ENCODE peak calls at places on chromosomes 7 and 10, in seven cellular contexts. M is NT2/D1, W is fibroblast of lung, Q is Karpas-422, J is K562, R is astrocyte, S is neural progenitor cell. C is an unnamed sample.

GRCh38 chr7:97020601-97021442 is 3.8 kb downstream of the DLX5 start:
- DNase-seq in Q (no peak), R (no peak), M (no peak), W (no peak), S (peak; percentile 81), J (no peak), C (no peak)

GRCh38 chr10:17375936-17376584 is 78.3 kb downstream of the ST8SIA6 start:
- DNase-seq in S (peak; percentile 15), Q (peak; percentile 85), R (no peak), M (peak; percentile 15), W (no peak), J (peak; percentile 51), C (peak; percentile 42)

GRCh38 chr10:78913219-78914059 is 155.3 kb upstream of the ZMIZ1 start:
- DNase-seq in S (peak; percentile 93), Q (peak; percentile 92), J (no peak), M (peak; percentile 70), W (no peak), R (no peak), C (no peak)

GRCh38 chr10:129968937-129969527 is 5.0 kb upstream of the EBF3 start:
- DNase-seq in W (no peak), M (no peak), R (no peak), S (peak; percentile 89), Q (no peak), J (no peak), C (no peak)

GRCh38 chr7:135277161-135277560 is 43.5 kb downstream of the STRA8 start:
- DNase-seq in W (no peak), M (no peak), S (no peak), Q (no peak), J (no peak), R (no peak), C (no peak)

GRCh38 chr7:32062150-32062549 is 8.1 kb downstream of the PDE1C start:
- DNase-seq in R (no peak), W (peak; percentile 16), M (peak; percentile 50), Q (peak; percentile 79), J (peak; percentile 48), S (peak; percentile 68), C (peak; percentile 35)

GRCh38 chr7:141945356-141945755 is 1.4 kb downstream of the CLEC5A start:
- DNase-seq in W (no peak), M (no peak), R (no peak), J (no peak), Q (no peak), S (no peak), C (no peak)

GRCh38 chr10:20624642-20625041 is 272.5 kb downstream of the NEBL start:
- DNase-seq in M (no peak), S (no peak), Q (no peak), R (peak; percentile 6), J (no peak), W (peak; percentile 32), C (no peak)

GRCh38 chr7:23335621-23336020 is 36.5 kb downstream of the MALSU1 start:
- DNase-seq in Q (no peak), R (no peak), S (no peak), J (no peak), M (no peak), W (no peak), C (no peak)

GRCh38 chr7:91397099-91397498 is 132.9 kb downstream of the FZD1 start:
- DNase-seq in J (no peak), W (peak; percentile 12), M (no peak), S (no peak), R (peak; percentile 59), Q (no peak), C (no peak)

GRCh38 chr10:77788496-77789010 is 138.0 kb downstream of the DLG5 start:
- DNase-seq in R (no peak), Q (no peak), J (no peak), W (no peak), S (no peak), M (no peak), C (no peak)

GRCh38 chr10:76284351-76284750 is 852.9 kb downstream of the LRMDA start:
- DNase-seq in J (no peak), R (no peak), M (no peak), Q (no peak), W (no peak), S (no peak), C (no peak)

GRCh38 chr10:70090951-70091350 is 38.3 kb downstream of the MACROH2A2 start:
- DNase-seq in R (no peak), Q (no peak), J (no peak), W (no peak), S (no peak), M (no peak), C (no peak)

GRCh38 chr7:73618538-73618937 is 5.8 kb downstream of the MLXIPL start:
- DNase-seq in S (no peak), R (no peak), M (no peak), J (peak; percentile 61), W (no peak), Q (no peak), C (no peak)

GRCh38 chr7:2157473-2158279 is 75.1 kb downstream of the MAD1L1 start:
- DNase-seq in R (peak; percentile 98), J (no peak), S (peak; percentile 26), M (no peak), Q (no peak), W (peak; percentile 98), C (peak; percentile 13)

GRCh38 chr7:157692156-157693011 is 355.6 kb downstream of the DNAJB6 start:
- DNase-seq in R (no peak), Q (no peak), J (no peak), M (no peak), W (no peak), S (peak; percentile 70), C (no peak)

GRCh38 chr10:74145133-74145532 is 5.5 kb downstream of the AP3M1 start:
- DNase-seq in J (no peak), R (peak; percentile 77), Q (no peak), S (no peak), M (no peak), W (peak; percentile 88), C (no peak)

GRCh38 chr10:68759223-68759863 is 38.3 kb downstream of the CCAR1 start:
- DNase-seq in J (no peak), M (no peak), Q (no peak), R (no peak), S (no peak), W (no peak), C (no peak)

GRCh38 chr10:68752711-68753110 is 31.7 kb downstream of the CCAR1 start:
- DNase-seq in R (no peak), W (no peak), S (no peak), Q (no peak), M (no peak), J (no peak), C (no peak)

GRCh38 chr10:68756766-68757165 is 35.7 kb downstream of the CCAR1 start:
- DNase-seq in M (no peak), R (no peak), Q (no peak), S (no peak), J (no peak), W (no peak), C (no peak)

GRCh38 chr10:68759967-68760366 is 38.9 kb downstream of the CCAR1 start:
- DNase-seq in W (no peak), R (no peak), J (no peak), M (no peak), S (no peak), Q (no peak), C (no peak)

GRCh38 chr10:68756246-68756645 is 35.2 kb downstream of the CCAR1 start:
- DNase-seq in M (no peak), Q (no peak), J (no peak), W (no peak), S (no peak), R (no peak), C (no peak)
- H3K36me3 ChIP-seq in M (peaks cover 85% of the 10 kb centered on the region), Q (peaks cover 66% of the 10 kb centered on the region), J (peaks cover 91% of the 10 kb centered on the region), W (peaks cover 16% of the 10 kb centered on the region), S (peaks cover 71% of the 10 kb centered on the region), R (peaks cover 81% of the 10 kb centered on the region), C (peaks cover 92% of the 10 kb centered on the region)

DNA sequence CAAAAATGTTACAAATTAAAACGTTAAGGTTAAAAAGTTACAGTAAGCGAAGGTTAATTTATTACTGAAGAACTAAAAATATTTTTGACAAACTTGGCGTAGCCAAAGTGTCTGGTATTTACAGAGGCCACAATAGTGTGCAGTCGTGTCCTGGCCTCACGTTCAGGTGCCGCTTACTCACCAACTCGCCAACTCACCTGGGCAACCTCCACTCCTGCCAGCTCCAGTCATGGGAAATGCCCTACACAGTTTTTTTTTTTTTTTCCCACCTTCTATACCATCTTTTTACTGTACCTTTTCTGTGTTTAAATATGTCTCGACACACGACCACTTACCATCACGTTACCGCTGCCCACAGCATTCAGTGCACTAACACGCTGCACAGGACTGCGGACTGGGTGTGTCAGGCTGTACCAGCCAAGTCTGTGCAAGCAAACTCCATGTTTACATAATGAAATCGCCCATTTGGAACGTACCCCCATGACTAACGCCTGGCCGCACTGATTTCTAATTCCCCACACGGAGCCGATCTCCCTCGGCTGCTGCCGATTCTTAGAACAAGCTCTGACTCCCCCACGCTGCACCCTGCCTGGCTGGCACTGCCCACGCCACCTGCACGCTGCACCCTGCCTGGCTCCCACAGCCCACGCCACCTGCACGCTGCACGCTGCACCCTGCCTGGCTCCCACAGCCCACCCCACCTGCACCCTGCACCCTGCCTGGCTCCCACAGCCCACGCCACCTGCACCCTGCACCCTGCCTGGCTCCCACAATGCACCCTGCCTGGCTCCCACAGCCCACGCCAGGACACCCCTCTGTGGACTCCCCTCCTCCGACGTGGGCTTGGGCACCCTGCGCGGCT is 203.2 kb downstream of the ZMYND11 start:
- DNase-seq in S (no peak), M (no peak), W (peak; percentile 69), Q (no peak), R (peak; percentile 66), J (no peak), C (peak; percentile 30)
- H3K9ac ChIP-seq in S (no peak overlapping the region), M (no peak overlapping the region), W (no peak overlapping the region), Q (no peak overlapping the region), R (peak overlapping the region; percentile 38), J (no peak overlapping the region), C (no peak overlapping the region)

GRCh38 chr10:95260909-95261552 is 29.8 kb downstream of the PDLIM1 start:
- DNase-seq in M (no peak), Q (no peak), S (no peak), J (no peak), W (no peak), R (peak; percentile 81), C (no peak)
- H3K36me3 ChIP-seq in M (peaks cover 59% of the 10 kb centered on the region), Q (no peaks in the 10 kb centered on the region), S (no peaks in the 10 kb centered on the region), J (peaks cover 77% of the 10 kb centered on the region), W (no peaks in the 10 kb centered on the region), R (peaks cover 8% of the 10 kb centered on the region), C (no peaks in the 10 kb centered on the region)

GRCh38 chr10:97335188-97335619 is 675 bp upstream of the FRAT2 start:
- DNase-seq in R (no peak), M (no peak), W (no peak), S (peak; percentile 72), Q (no peak), J (no peak), C (no peak)

GRCh38 chr10:97334370-97335175 is at the start of gene FRAT2:
- DNase-seq in J (peak; percentile 93), W (peak; percentile 94), Q (peak; percentile 88), S (peak; percentile 95), M (peak; percentile 66), R (peak; percentile 83), C (peak; percentile 87)

GRCh38 chr10:97332586-97333350 is 1.8 kb downstream of the FRAT2 start:
- DNase-seq in W (peak; percentile 89), M (no peak), S (peak; percentile 62), J (peak; percentile 43), Q (no peak), R (peak; percentile 67), C (no peak)

GRCh38 chr10:97333351-97333600 is 1.3 kb downstream of the FRAT2 start:
- DNase-seq in R (peak; percentile 24), M (no peak), Q (no peak), W (peak; percentile 55), S (peak; percentile 62), J (no peak), C (no peak)

GRCh38 chr10:97333601-97334369 is 744 bp downstream of the FRAT2 start:
- DNase-seq in J (peak; percentile 48), S (peak; percentile 61), W (peak; percentile 49), R (peak; percentile 35), M (no peak), Q (peak; percentile 47), C (peak; percentile 39)
- H3K9ac ChIP-seq in J (peak overlapping the region; percentile 96), S (peak overlapping the region; percentile 34), W (peak overlapping the region; percentile 100), R (peak overlapping the region; percentile 98), M (peak overlapping the region; percentile 96), Q (peak overlapping the region; percentile 80), C (peak overlapping the region; percentile 75)